ENCODE peak calls at places on chromosomes 3 and 15, in six cellular contexts. J is brain microvascular endothelial cell, M is H54, W is adrenal gland, V is NCI-H446 treated with DMSO at 0.1 percent for 48 hours, H is A549. T is an unnamed sample.

GRCh38 chr3:157429703-157430102 is 6.9 kb upstream of the PTX3 start:
- DNase-seq in J (peak), W (no peak), V (no peak), M (no peak), H (no peak), T (no peak)

GRCh38 chr3:11331101-11331500 is 58.9 kb downstream of the ATG7 start:
- DNase-seq in J (no peak), M (no peak), H (no peak), V (no peak), W (no peak), T (no peak)

GRCh38 chr15:72236381-72237285 is 5.6 kb upstream of the PKM start:
- DNase-seq in V (no peak), W (no peak), H (no peak), J (no peak), M (no peak), T (no peak)

GRCh38 chr3:51535146-51536019 is 3.1 kb upstream of the RAD54L2 start:
- DNase-seq in W (no peak), M (no peak), V (no peak), H (no peak), J (no peak), T (no peak)

GRCh38 chr3:150447084-150447483 is 39.0 kb downstream of the TSC22D2 start:
- DNase-seq in V (no peak), J (no peak), M (no peak), H (no peak), W (no peak), T (no peak)

GRCh38 chr3:136893848-136894443 is 31.9 kb downstream of the NCK1 start:
- DNase-seq in V (no peak), M (no peak), J (peak), H (peak), W (no peak), T (no peak)

GRCh38 chr3:177525987-177526712 is 328.9 kb upstream of the TBL1XR1 start:
- DNase-seq in W (no peak), V (no peak), H (no peak), M (no peak), J (peak), T (no peak)

GRCh38 chr15:79640206-79640605 is 208.1 kb downstream of the MINAR1 start:
- DNase-seq in H (peak), J (peak), V (no peak), W (no peak), M (peak), T (no peak)

GRCh38 chr3:179233043-179233442 is 17.9 kb downstream of the KCNMB3 start:
- DNase-seq in H (no peak), W (no peak), M (no peak), J (no peak), V (no peak), T (no peak)

GRCh38 chr3:157290761-157291160 is 130.8 kb upstream of the CCNL1 start:
- DNase-seq in V (peak), W (no peak), M (peak), H (no peak), J (peak), T (no peak)

GRCh38 chr3:178677961-178678360 is 141.7 kb downstream of the KCNMB2 start:
- DNase-seq in J (no peak), H (no peak), M (no peak), V (no peak), W (no peak), T (no peak)

GRCh38 chr3:134064081-134064480 is 34.4 kb upstream of the SLCO2A1 start:
- DNase-seq in M (no peak), V (no peak), J (no peak), H (no peak), W (no peak), T (no peak)

GRCh38 chr15:71811036-71811736 is 832 bp downstream of the NR2E3 start:
- DNase-seq in H (no peak), V (no peak), W (no peak), J (no peak), M (no peak), T (no peak)

GRCh38 chr15:70241031-70241430 is 143.3 kb upstream of the TLE3 start:
- DNase-seq in V (no peak), H (no peak), J (no peak), M (no peak), W (no peak), T (no peak)